ENCODE peak calls at places on chromosomes 16 and 17, in eight cellular contexts. One of them, this sample, is unnamed.
A peak's percentile ranks its signal among the peaks of the same experiment; 100 is the strongest.

GRCh38 chr16:88744520-88744835 is 38.2 kb downstream of the CTU2 start:
- DNase-seq in epithelial cell of prostate: no peak
- DNase-seq in progenitor cell of endocrine pancreas: no peak
- DNase-seq in activated CD8-positive, alpha-beta T cell treated with anti-CD3 and anti-CD28 coated beads for 36 hours: no peak
- DNase-seq in T-helper 17 cell: no peak
- DNase-seq in NCI-H2081: no peak
- DNase-seq in LHCN-M2: no peak
- DNase-seq in activated CD4-positive, alpha-beta T cell treated with anti-CD3 and anti-CD28 coated beads for 24 hours: no peak
- DNase-seq in this sample: no peak

GRCh38 chr17:74921769-74922168 is 1.3 kb downstream of the USH1G start:
- DNase-seq in epithelial cell of prostate: no peak
- DNase-seq in progenitor cell of endocrine pancreas: no peak
- DNase-seq in activated CD8-positive, alpha-beta T cell treated with anti-CD3 and anti-CD28 coated beads for 36 hours: no peak
- DNase-seq in T-helper 17 cell: no peak
- DNase-seq in NCI-H2081: no peak
- DNase-seq in LHCN-M2: no peak
- DNase-seq in activated CD4-positive, alpha-beta T cell treated with anti-CD3 and anti-CD28 coated beads for 24 hours: no peak
- DNase-seq in this sample: no peak

GRCh38 chr16:11835891-11836652 is 15.3 kb downstream of the RSL1D1 start:
- DNase-seq in epithelial cell of prostate: no peak
- DNase-seq in progenitor cell of endocrine pancreas: no peak
- DNase-seq in activated CD8-positive, alpha-beta T cell treated with anti-CD3 and anti-CD28 coated beads for 36 hours: no peak
- DNase-seq in T-helper 17 cell: no peak
- DNase-seq in NCI-H2081: no peak
- DNase-seq in LHCN-M2: peak; percentile 65
- DNase-seq in activated CD4-positive, alpha-beta T cell treated with anti-CD3 and anti-CD28 coated beads for 24 hours: no peak
- DNase-seq in this sample: no peak

GRCh38 chr17:77218902-77219301 is 78.1 kb downstream of the SEC14L1 start:
- DNase-seq in epithelial cell of prostate: no peak
- DNase-seq in progenitor cell of endocrine pancreas: no peak
- DNase-seq in activated CD8-positive, alpha-beta T cell treated with anti-CD3 and anti-CD28 coated beads for 36 hours: no peak
- DNase-seq in T-helper 17 cell: no peak
- DNase-seq in NCI-H2081: no peak
- DNase-seq in LHCN-M2: no peak
- DNase-seq in activated CD4-positive, alpha-beta T cell treated with anti-CD3 and anti-CD28 coated beads for 24 hours: no peak
- DNase-seq in this sample: no peak

GRCh38 chr17:68600123-68600880 is 865 bp downstream of the FAM20A start:
- DNase-seq in epithelial cell of prostate: no peak
- DNase-seq in progenitor cell of endocrine pancreas: peak; percentile 58
- DNase-seq in activated CD8-positive, alpha-beta T cell treated with anti-CD3 and anti-CD28 coated beads for 36 hours: peak; percentile 7
- DNase-seq in T-helper 17 cell: no peak
- DNase-seq in NCI-H2081: no peak
- DNase-seq in LHCN-M2: no peak
- DNase-seq in activated CD4-positive, alpha-beta T cell treated with anti-CD3 and anti-CD28 coated beads for 24 hours: no peak
- DNase-seq in this sample: no peak

GRCh38 chr16:80592273-80592672 is 51.5 kb downstream of the DYNLRB2 start:
- DNase-seq in epithelial cell of prostate: no peak
- DNase-seq in progenitor cell of endocrine pancreas: no peak
- DNase-seq in activated CD8-positive, alpha-beta T cell treated with anti-CD3 and anti-CD28 coated beads for 36 hours: no peak
- DNase-seq in T-helper 17 cell: no peak
- DNase-seq in NCI-H2081: no peak
- DNase-seq in LHCN-M2: no peak
- DNase-seq in activated CD4-positive, alpha-beta T cell treated with anti-CD3 and anti-CD28 coated beads for 24 hours: no peak
- DNase-seq in this sample: no peak

GRCh38 chr17:34499576-34499975 is 79.8 kb upstream of the TMEM132E start:
- DNase-seq in epithelial cell of prostate: no peak
- DNase-seq in progenitor cell of endocrine pancreas: no peak
- DNase-seq in activated CD8-positive, alpha-beta T cell treated with anti-CD3 and anti-CD28 coated beads for 36 hours: peak; percentile 35
- DNase-seq in T-helper 17 cell: no peak
- DNase-seq in NCI-H2081: no peak
- DNase-seq in LHCN-M2: no peak
- DNase-seq in activated CD4-positive, alpha-beta T cell treated with anti-CD3 and anti-CD28 coated beads for 24 hours: no peak
- DNase-seq in this sample: no peak

GRCh38 chr17:82536220-82537201 is 17.0 kb downstream of the FOXK2 start:
- DNase-seq in epithelial cell of prostate: peak; percentile 59
- DNase-seq in progenitor cell of endocrine pancreas: no peak
- DNase-seq in activated CD8-positive, alpha-beta T cell treated with anti-CD3 and anti-CD28 coated beads for 36 hours: no peak
- DNase-seq in T-helper 17 cell: no peak
- DNase-seq in NCI-H2081: no peak
- DNase-seq in LHCN-M2: peak; percentile 81
- DNase-seq in activated CD4-positive, alpha-beta T cell treated with anti-CD3 and anti-CD28 coated beads for 24 hours: no peak
- DNase-seq in this sample: no peak